ENCODE peak calls at places on chromosomes 3 and 15, in eight cellular contexts. J, G, N, I, U, O, M and P are unnamed samples.

GRCh38 chr15:58269455-58270414 is 131.6 kb downstream of the AQP9 start:
- DNase-seq in J (peak), G (peak), N (no peak), I (peak), U (no peak), O (no peak), M (no peak), P (peak)

GRCh38 chr3:122977645-122978466 is 49.7 kb downstream of the SEMA5B start:
- DNase-seq in J (no peak), G (peak), N (no peak), I (no peak), U (no peak), O (no peak), M (no peak), P (peak)

GRCh38 chr3:26058774-26059455 is 269.0 kb downstream of the OXSM start:
- DNase-seq in J (no peak), G (no peak), N (no peak), I (no peak), U (no peak), O (no peak), M (no peak), P (no peak)

GRCh38 chr3:194893121-194893979 is 207.7 kb downstream of the FAM43A start:
- DNase-seq in J (no peak), G (no peak), N (no peak), I (no peak), U (peak), O (no peak), M (no peak), P (no peak)

GRCh38 chr15:60390931-60391501 is 6.8 kb downstream of the ANXA2 start:
- DNase-seq in J (peak), G (peak), N (no peak), I (peak), U (no peak), O (no peak), M (no peak), P (peak)

GRCh38 chr3:149969945-149970715 is 565 bp downstream of the PFN2 start:
- DNase-seq in J (peak), G (peak), N (peak), I (peak), U (peak), O (peak), M (peak), P (peak)

GRCh38 chr3:42001777-42002176 is 39.9 kb upstream of the ULK4 start:
- DNase-seq in J (no peak), G (no peak), N (no peak), I (no peak), U (no peak), O (no peak), M (no peak), P (no peak)

GRCh38 chr3:79983063-79983561 is 215.3 kb upstream of the ROBO1 start:
- DNase-seq in J (no peak), G (peak), N (no peak), I (no peak), U (no peak), O (no peak), M (no peak), P (no peak)

GRCh38 chr3:13644341-13645082 is 95.6 kb downstream of the FBLN2 start:
- DNase-seq in J (no peak), G (peak), N (no peak), I (no peak), U (no peak), O (no peak), M (no peak), P (no peak)

GRCh38 chr15:20340931-20341661 is 200.5 kb downstream of the GOLGA6L6 start:
- DNase-seq in J (peak), G (no peak), N (no peak), I (peak), U (no peak), O (no peak), M (no peak), P (peak)

GRCh38 chr3:58635371-58636285 is 30.9 kb downstream of the FAM3D start:
- DNase-seq in J (no peak), G (no peak), N (no peak), I (no peak), U (no peak), O (no peak), M (no peak), P (no peak)

GRCh38 chr15:29204356-29204755 is 65.3 kb downstream of the NSMCE3 start:
- DNase-seq in J (no peak), G (no peak), N (no peak), I (no peak), U (no peak), O (no peak), M (no peak), P (no peak)

GRCh38 chr3:23079976-23080375 is 123.2 kb upstream of the UBE2E2 start:
- DNase-seq in J (no peak), G (peak), N (no peak), I (no peak), U (no peak), O (no peak), M (no peak), P (no peak)

GRCh38 chr3:53822331-53822741 is 23.9 kb downstream of the CHDH start:
- DNase-seq in J (no peak), G (no peak), N (no peak), I (no peak), U (no peak), O (no peak), M (no peak), P (no peak)

GRCh38 chr3:141979050-141979671 is 102.7 kb downstream of the ATP1B3 start:
- DNase-seq in J (peak), G (peak), N (no peak), I (no peak), U (no peak), O (no peak), M (no peak), P (peak)

GRCh38 chr15:70853855-70854668 is at the start of gene LARP6:
- DNase-seq in J (peak), G (peak), N (peak), I (no peak), U (no peak), O (peak), M (no peak), P (no peak)

GRCh38 chr15:81362790-81363189 is 11.2 kb downstream of the TMC3 start:
- DNase-seq in J (no peak), G (no peak), N (no peak), I (no peak), U (no peak), O (no peak), M (no peak), P (no peak)

GRCh38 chr15:82540984-82541431 is 751 bp upstream of the RPS17 start:
- DNase-seq in J (peak), G (peak), N (no peak), I (no peak), U (no peak), O (no peak), M (no peak), P (no peak)

GRCh38 chr3:196193738-196194541 is 17.3 kb downstream of the ZDHHC19 start:
- DNase-seq in J (peak), G (no peak), N (no peak), I (peak), U (no peak), O (no peak), M (no peak), P (no peak)